ENCODE peak calls at places on chromosomes 6 and 20, in four cellular contexts. One of them, this sample, is unnamed.

GRCh38 chr20:42483694-42484303 is 705.9 kb downstream of the PTPRT start:
- DNase-seq in A549: peak; percentile 30
- DNase-seq in GM20000: no peak
- DNase-seq in MM.1S: peak; percentile 15
- DNase-seq in this sample: peak; percentile 63

GRCh38 chr6:162389353-162390085 is 338.0 kb downstream of the PRKN start:
- DNase-seq in A549: no peak
- DNase-seq in GM20000: no peak
- DNase-seq in MM.1S: no peak
- DNase-seq in this sample: no peak

GRCh38 chr20:8870652-8871051 is 198.2 kb upstream of the PLCB4 start:
- DNase-seq in A549: no peak
- DNase-seq in GM20000: no peak
- DNase-seq in MM.1S: no peak
- DNase-seq in this sample: no peak

GRCh38 chr6:15481892-15482291 is 180.9 kb downstream of the DTNBP1 start:
- DNase-seq in A549: no peak
- DNase-seq in GM20000: no peak
- DNase-seq in MM.1S: peak; percentile 82
- DNase-seq in this sample: no peak

GRCh38 chr6:74319292-74319691 is 623.3 kb downstream of the CD109 start:
- DNase-seq in A549: no peak
- DNase-seq in GM20000: no peak
- DNase-seq in MM.1S: no peak
- DNase-seq in this sample: no peak

GRCh38 chr6:155125916-155126315 is 130.8 kb downstream of the TIAM2 start:
- DNase-seq in A549: no peak
- DNase-seq in GM20000: no peak
- DNase-seq in MM.1S: no peak
- DNase-seq in this sample: no peak

GRCh38 chr6:73746776-73747175 is 50.8 kb downstream of the CD109 start:
- DNase-seq in A549: no peak
- DNase-seq in GM20000: no peak
- DNase-seq in MM.1S: no peak
- DNase-seq in this sample: no peak

GRCh38 chr20:13340088-13340487 is 119.0 kb downstream of the ISM1 start:
- DNase-seq in A549: peak; percentile 29
- DNase-seq in GM20000: no peak
- DNase-seq in MM.1S: no peak
- DNase-seq in this sample: no peak

GRCh38 chr20:57210054-57210910 is 56.2 kb downstream of the BMP7 start:
- DNase-seq in A549: no peak
- DNase-seq in GM20000: no peak
- DNase-seq in MM.1S: no peak
- DNase-seq in this sample: peak; percentile 80

GRCh38 chr20:58054744-58055373 is 173.6 kb downstream of the ANKRD60 start:
- DNase-seq in A549: no peak
- DNase-seq in GM20000: no peak
- DNase-seq in MM.1S: no peak
- DNase-seq in this sample: no peak

GRCh38 chr6:137866200-137866913 is 702 bp upstream of the TNFAIP3 start:
- DNase-seq in A549: no peak
- DNase-seq in GM20000: peak; percentile 57
- DNase-seq in MM.1S: no peak
- DNase-seq in this sample: no peak

GRCh38 chr6:81806793-81807565 is 54.5 kb upstream of the TENT5A start:
- DNase-seq in A549: no peak
- DNase-seq in GM20000: no peak
- DNase-seq in MM.1S: no peak
- DNase-seq in this sample: peak; percentile 35

GRCh38 chr6:138234363-138234762 is 16.1 kb upstream of the PBOV1 start:
- DNase-seq in A549: no peak
- DNase-seq in GM20000: no peak
- DNase-seq in MM.1S: no peak
- DNase-seq in this sample: no peak

GRCh38 chr6:140380371-140381218 is 1006.1 kb upstream of the CITED2 start:
- DNase-seq in A549: no peak
- DNase-seq in GM20000: no peak
- DNase-seq in MM.1S: no peak
- DNase-seq in this sample: no peak

GRCh38 chr6:115838763-115839401 is 221.8 kb downstream of the FRK start:
- DNase-seq in A549: peak; percentile 48
- DNase-seq in GM20000: peak; percentile 67
- DNase-seq in MM.1S: peak; percentile 14
- DNase-seq in this sample: peak; percentile 61

GRCh38 chr20:7856756-7857155 is 83.5 kb downstream of the HAO1 start:
- DNase-seq in A549: peak; percentile 50
- DNase-seq in GM20000: no peak
- DNase-seq in MM.1S: no peak
- DNase-seq in this sample: no peak

GRCh38 chr6:11279213-11279780 is 46.8 kb upstream of the NEDD9 start:
- DNase-seq in A549: no peak
- DNase-seq in GM20000: no peak
- DNase-seq in MM.1S: no peak
- DNase-seq in this sample: no peak

GRCh38 chr6:96124778-96125177 is 109.0 kb downstream of the FUT9 start:
- DNase-seq in A549: no peak
- DNase-seq in GM20000: no peak
- DNase-seq in MM.1S: no peak
- DNase-seq in this sample: no peak

GRCh38 chr6:82073484-82073883 is 174.1 kb downstream of the IBTK start:
- DNase-seq in A549: no peak
- DNase-seq in GM20000: no peak
- DNase-seq in MM.1S: no peak
- DNase-seq in this sample: no peak

GRCh38 chr20:22403860-22404608 is 180.3 kb downstream of the FOXA2 start:
- DNase-seq in A549: peak; percentile 92
- DNase-seq in GM20000: no peak
- DNase-seq in MM.1S: peak; percentile 55
- DNase-seq in this sample: no peak

GRCh38 chr20:32455171-32455900 is 97.2 kb downstream of the ASXL1 start:
- DNase-seq in A549: no peak
- DNase-seq in GM20000: no peak
- DNase-seq in MM.1S: no peak
- DNase-seq in this sample: no peak

GRCh38 chr6:75205776-75206334 is at the start of gene COL12A1:
- DNase-seq in A549: peak; percentile 72
- DNase-seq in GM20000: peak; percentile 20
- DNase-seq in MM.1S: no peak
- DNase-seq in this sample: peak; percentile 75

GRCh38 chr6:26594730-26595632 is 1.8 kb upstream of the ABT1 start:
- DNase-seq in A549: peak; percentile 88
- DNase-seq in GM20000: no peak
- DNase-seq in MM.1S: no peak
- DNase-seq in this sample: peak; percentile 49

GRCh38 chr6:35160642-35161041 is 19.5 kb upstream of the TCP11 start:
- DNase-seq in A549: no peak
- DNase-seq in GM20000: no peak
- DNase-seq in MM.1S: no peak
- DNase-seq in this sample: no peak

GRCh38 chr20:45052698-45053440 is 48.1 kb downstream of the KCNS1 start:
- DNase-seq in A549: no peak
- DNase-seq in GM20000: peak; percentile 34
- DNase-seq in MM.1S: peak; percentile 81
- DNase-seq in this sample: no peak

GRCh38 chr6:136307351-136307750 is 17.7 kb upstream of the BCLAF1 start:
- DNase-seq in A549: no peak
- DNase-seq in GM20000: no peak
- DNase-seq in MM.1S: no peak
- DNase-seq in this sample: no peak

GRCh38 chr6:37641546-37641945 is 56.1 kb downstream of the MDGA1 start:
- DNase-seq in A549: no peak
- DNase-seq in GM20000: no peak
- DNase-seq in MM.1S: no peak
- DNase-seq in this sample: no peak

GRCh38 chr6:89944826-89945407 is 50.6 kb downstream of the GJA10 start:
- DNase-seq in A549: peak; percentile 28
- DNase-seq in GM20000: no peak
- DNase-seq in MM.1S: peak; percentile 30
- DNase-seq in this sample: no peak

GRCh38 chr6:123604067-123604466 is 32.7 kb downstream of the TRDN start:
- DNase-seq in A549: no peak
- DNase-seq in GM20000: no peak
- DNase-seq in MM.1S: no peak
- DNase-seq in this sample: no peak

GRCh38 chr20:63595416-63596127 is 21.5 kb upstream of the HELZ2 start:
- DNase-seq in A549: no peak
- DNase-seq in GM20000: no peak
- DNase-seq in MM.1S: no peak
- DNase-seq in this sample: no peak

GRCh38 chr6:3293271-3294155 is 34.8 kb downstream of the PSMG4 start:
- DNase-seq in A549: no peak
- DNase-seq in GM20000: no peak
- DNase-seq in MM.1S: no peak
- DNase-seq in this sample: no peak

GRCh38 chr20:36398515-36398914 is 92.4 kb downstream of the DLGAP4 start:
- DNase-seq in A549: no peak
- DNase-seq in GM20000: no peak
- DNase-seq in MM.1S: no peak
- DNase-seq in this sample: no peak

GRCh38 chr20:36400901-36401300 is 94.8 kb downstream of the DLGAP4 start:
- DNase-seq in A549: no peak
- DNase-seq in GM20000: no peak
- DNase-seq in MM.1S: no peak
- DNase-seq in this sample: no peak

GRCh38 chr20:36401336-36401735 is 95.2 kb downstream of the DLGAP4 start:
- DNase-seq in A549: no peak
- DNase-seq in GM20000: no peak
- DNase-seq in MM.1S: no peak
- DNase-seq in this sample: no peak

GRCh38 chr20:36399147-36399968 is 93.2 kb downstream of the DLGAP4 start:
- DNase-seq in A549: peak; percentile 75
- DNase-seq in GM20000: peak; percentile 66
- DNase-seq in MM.1S: peak; percentile 79
- DNase-seq in this sample: peak; percentile 77

DNA sequence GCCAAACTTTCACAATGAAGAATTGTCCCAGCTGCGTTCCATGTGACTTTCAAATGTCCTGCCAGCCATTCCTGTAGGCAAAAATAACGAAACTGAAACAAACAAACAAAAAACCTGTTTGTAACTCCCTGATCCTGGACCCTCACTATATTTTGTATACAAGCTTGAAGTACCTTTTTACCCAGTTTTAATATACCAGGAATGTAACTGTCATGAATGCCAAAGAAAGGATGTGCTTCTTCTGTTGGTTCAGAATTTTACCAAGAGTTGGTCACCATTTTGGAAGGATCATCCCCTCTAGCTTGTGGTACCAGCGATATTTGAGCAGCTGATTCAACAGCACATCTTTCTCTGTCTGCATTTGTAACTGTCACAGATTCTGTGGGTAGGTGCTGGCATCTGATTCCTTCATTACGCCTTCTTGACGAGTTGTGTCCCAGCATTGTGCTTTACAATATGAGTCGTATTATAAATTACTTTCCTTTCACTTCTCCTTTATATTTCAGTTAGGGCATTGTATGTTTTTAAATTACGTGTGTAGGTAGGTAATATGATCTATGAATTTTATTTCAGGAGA is 93.9 kb downstream of the DLGAP4 start:
- DNase-seq in A549: no peak
- DNase-seq in GM20000: no peak
- DNase-seq in MM.1S: no peak
- DNase-seq in this sample: no peak
- TF ChIP-seq CTCF in A549: no peak
- TF ChIP-seq CTCF in GM20000: no peak
- TF ChIP-seq CTCF in MM.1S: no peak
- TF ChIP-seq CTCF in this sample: no peak

DNA sequence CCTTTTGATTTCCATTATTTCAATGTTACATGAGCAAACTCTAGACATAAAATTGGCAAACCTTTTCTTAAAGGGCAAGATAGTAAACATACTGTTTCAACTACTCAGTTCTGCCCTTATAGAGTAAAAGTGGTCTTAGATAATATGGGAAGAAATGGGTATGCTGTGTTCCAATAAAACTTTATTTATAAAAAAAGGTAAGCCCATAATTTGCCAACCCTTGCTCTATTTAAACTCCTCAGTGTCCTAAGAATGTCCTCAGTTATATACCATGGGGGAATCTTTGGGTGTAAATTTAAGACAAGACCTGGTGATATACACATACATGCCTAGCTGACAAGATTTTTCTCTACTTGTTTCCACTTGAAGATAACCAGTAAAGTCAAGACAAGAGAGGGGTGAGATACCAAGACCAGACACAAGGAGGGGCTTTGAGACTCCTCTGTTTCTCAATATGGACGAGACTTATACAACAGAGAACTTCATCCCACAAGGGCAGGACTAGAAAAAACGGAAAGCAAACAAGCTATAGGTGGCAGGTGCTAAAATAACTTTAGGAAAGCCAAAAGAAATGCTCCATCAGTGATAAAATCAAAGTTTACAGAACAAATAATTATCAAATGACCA is 10.5 kb downstream of the SNX3 start:
- DNase-seq in A549: peak; percentile 45
- DNase-seq in GM20000: peak; percentile 6
- DNase-seq in MM.1S: peak; percentile 9
- DNase-seq in this sample: no peak
- TF ChIP-seq CTCF in A549: peak; percentile 8
- TF ChIP-seq CTCF in GM20000: no peak
- TF ChIP-seq CTCF in MM.1S: peak; percentile 23
- TF ChIP-seq CTCF in this sample: no peak

DNA sequence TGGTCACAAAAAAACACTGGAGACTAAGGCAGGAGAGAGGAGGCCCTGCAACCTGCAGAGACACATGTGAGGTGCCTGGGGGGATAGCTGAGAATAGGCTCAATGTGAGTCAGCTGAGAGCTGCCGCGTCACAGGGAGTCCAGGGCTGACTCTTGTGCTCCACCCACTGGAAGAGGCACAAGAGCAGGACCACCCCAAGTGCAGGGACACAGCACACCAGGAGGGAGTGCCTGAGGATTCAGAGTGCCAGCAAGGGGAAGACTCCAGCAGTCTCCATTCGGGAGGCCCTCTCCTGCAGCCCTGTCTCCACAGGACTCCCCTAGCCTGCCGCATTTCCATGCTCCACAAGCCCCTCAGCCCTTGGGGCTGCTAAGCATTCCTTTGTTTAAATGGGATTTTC is 105.5 kb downstream of the HUS1B start:
- DNase-seq in A549: peak; percentile 21
- DNase-seq in GM20000: peak; percentile 34
- DNase-seq in MM.1S: no peak
- DNase-seq in this sample: no peak
- TF ChIP-seq CTCF in A549: no peak
- TF ChIP-seq CTCF in GM20000: no peak
- TF ChIP-seq CTCF in MM.1S: no peak
- TF ChIP-seq CTCF in this sample: no peak

DNA sequence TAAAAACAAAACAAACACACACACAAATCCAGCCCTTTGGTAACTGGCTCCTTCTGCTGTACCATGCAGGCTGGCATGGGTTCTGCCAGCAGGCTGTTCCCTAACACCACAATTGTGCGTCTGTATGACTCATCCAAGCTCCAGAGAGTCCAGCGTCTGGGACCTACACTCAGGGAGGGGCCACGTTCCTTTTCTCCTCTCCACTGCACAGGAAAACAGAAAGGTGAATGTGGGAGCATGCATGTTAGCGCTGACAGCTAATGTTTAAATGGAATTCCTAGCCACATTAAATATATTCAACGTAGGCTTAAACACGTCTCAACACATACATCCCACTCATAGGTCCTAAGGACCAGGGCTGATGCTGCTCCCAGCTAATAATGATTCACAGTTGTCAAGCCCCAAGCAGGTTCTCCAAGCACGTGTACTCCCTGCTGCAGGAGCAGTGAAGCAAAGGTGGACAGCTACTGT is 20.7 kb downstream of the MAP1LC3A start:
- DNase-seq in A549: peak; percentile 69
- DNase-seq in GM20000: no peak
- DNase-seq in MM.1S: no peak
- DNase-seq in this sample: peak; percentile 71
- TF ChIP-seq CTCF in A549: peak; percentile 82
- TF ChIP-seq CTCF in GM20000: no peak
- TF ChIP-seq CTCF in MM.1S: no peak
- TF ChIP-seq CTCF in this sample: peak; percentile 64